ENCODE peak calls at places on chromosomes 5 and 9, in ten cellular contexts. One of them, this sample, is unnamed.

GRCh38 chr5:178288373-178289368 is 56.1 kb upstream of the PHYKPL start:
- DNase-seq in thyroid gland: peak
- DNase-seq in cardiac muscle cell: no peak
- DNase-seq in heart right ventricle: no peak
- DNase-seq in neural progenitor cell: peak
- DNase-seq in Peyer's patch: no peak
- DNase-seq in GM20000: no peak
- DNase-seq in fibroblast of villous mesenchyme: no peak
- DNase-seq in right atrium auricular region: no peak
- DNase-seq in gastrocnemius medialis: no peak
- DNase-seq in this sample: no peak

GRCh38 chr9:17611921-17612320 is 33.1 kb downstream of the SH3GL2 start:
- DNase-seq in heart right ventricle: peak
- DNase-seq in neural progenitor cell: no peak
- DNase-seq in thyroid gland: no peak
- DNase-seq in gastrocnemius medialis: no peak
- DNase-seq in cardiac muscle cell: no peak
- DNase-seq in GM20000: no peak
- DNase-seq in Peyer's patch: no peak
- DNase-seq in right atrium auricular region: no peak
- DNase-seq in fibroblast of villous mesenchyme: no peak
- DNase-seq in this sample: no peak

GRCh38 chr5:10432059-10433008 is 9.3 kb upstream of the ROPN1L start:
- DNase-seq in GM20000: no peak
- DNase-seq in thyroid gland: no peak
- DNase-seq in Peyer's patch: no peak
- DNase-seq in cardiac muscle cell: no peak
- DNase-seq in heart right ventricle: no peak
- DNase-seq in gastrocnemius medialis: no peak
- DNase-seq in right atrium auricular region: no peak
- DNase-seq in fibroblast of villous mesenchyme: no peak
- DNase-seq in neural progenitor cell: no peak
- DNase-seq in this sample: no peak

GRCh38 chr5:111121926-111122325 is 29.8 kb downstream of the WDR36 start:
- DNase-seq in right atrium auricular region: no peak
- DNase-seq in gastrocnemius medialis: no peak
- DNase-seq in neural progenitor cell: no peak
- DNase-seq in thyroid gland: no peak
- DNase-seq in Peyer's patch: no peak
- DNase-seq in GM20000: no peak
- DNase-seq in cardiac muscle cell: no peak
- DNase-seq in fibroblast of villous mesenchyme: no peak
- DNase-seq in heart right ventricle: no peak
- DNase-seq in this sample: no peak

GRCh38 chr5:154159343-154159742 is 31.2 kb upstream of the GALNT10 start:
- DNase-seq in Peyer's patch: no peak
- DNase-seq in cardiac muscle cell: no peak
- DNase-seq in right atrium auricular region: no peak
- DNase-seq in fibroblast of villous mesenchyme: no peak
- DNase-seq in neural progenitor cell: no peak
- DNase-seq in heart right ventricle: no peak
- DNase-seq in GM20000: no peak
- DNase-seq in thyroid gland: no peak
- DNase-seq in gastrocnemius medialis: no peak
- DNase-seq in this sample: no peak

GRCh38 chr5:142322747-142323479 is 1.9 kb downstream of the SPRY4 start:
- DNase-seq in Peyer's patch: no peak
- DNase-seq in thyroid gland: no peak
- DNase-seq in fibroblast of villous mesenchyme: peak
- DNase-seq in cardiac muscle cell: no peak
- DNase-seq in heart right ventricle: no peak
- DNase-seq in right atrium auricular region: peak
- DNase-seq in neural progenitor cell: peak
- DNase-seq in gastrocnemius medialis: peak
- DNase-seq in GM20000: no peak
- DNase-seq in this sample: peak

GRCh38 chr9:16721972-16722371 is 148.5 kb downstream of the BNC2 start:
- DNase-seq in neural progenitor cell: no peak
- DNase-seq in heart right ventricle: peak
- DNase-seq in Peyer's patch: no peak
- DNase-seq in GM20000: no peak
- DNase-seq in right atrium auricular region: peak
- DNase-seq in gastrocnemius medialis: peak
- DNase-seq in thyroid gland: peak
- DNase-seq in fibroblast of villous mesenchyme: peak
- DNase-seq in cardiac muscle cell: no peak
- DNase-seq in this sample: no peak

GRCh38 chr9:69173891-69174644 is at the start of gene TJP2:
- DNase-seq in right atrium auricular region: peak
- DNase-seq in fibroblast of villous mesenchyme: peak
- DNase-seq in thyroid gland: peak
- DNase-seq in Peyer's patch: peak
- DNase-seq in cardiac muscle cell: peak
- DNase-seq in heart right ventricle: peak
- DNase-seq in gastrocnemius medialis: peak
- DNase-seq in GM20000: peak
- DNase-seq in neural progenitor cell: peak
- DNase-seq in this sample: no peak

GRCh38 chr5:143968071-143968878 is 156.3 kb downstream of the HMHB1 start:
- DNase-seq in thyroid gland: no peak
- DNase-seq in fibroblast of villous mesenchyme: peak
- DNase-seq in Peyer's patch: no peak
- DNase-seq in neural progenitor cell: peak
- DNase-seq in heart right ventricle: no peak
- DNase-seq in GM20000: peak
- DNase-seq in right atrium auricular region: no peak
- DNase-seq in gastrocnemius medialis: no peak
- DNase-seq in cardiac muscle cell: peak
- DNase-seq in this sample: peak

GRCh38 chr5:150209020-150209635 is 19.3 kb downstream of the SLC6A7 start:
- DNase-seq in gastrocnemius medialis: no peak
- DNase-seq in right atrium auricular region: no peak
- DNase-seq in thyroid gland: peak
- DNase-seq in neural progenitor cell: peak
- DNase-seq in Peyer's patch: peak
- DNase-seq in fibroblast of villous mesenchyme: peak
- DNase-seq in cardiac muscle cell: no peak
- DNase-seq in heart right ventricle: no peak
- DNase-seq in GM20000: no peak
- DNase-seq in this sample: peak

GRCh38 chr5:56340196-56340980 is 107.3 kb upstream of the ANKRD55 start:
- DNase-seq in right atrium auricular region: no peak
- DNase-seq in GM20000: no peak
- DNase-seq in fibroblast of villous mesenchyme: peak
- DNase-seq in gastrocnemius medialis: no peak
- DNase-seq in Peyer's patch: no peak
- DNase-seq in thyroid gland: no peak
- DNase-seq in heart right ventricle: no peak
- DNase-seq in cardiac muscle cell: no peak
- DNase-seq in neural progenitor cell: no peak
- DNase-seq in this sample: no peak

GRCh38 chr5:176633638-176634037 is 3.2 kb downstream of the EIF4E1B start:
- DNase-seq in thyroid gland: no peak
- DNase-seq in gastrocnemius medialis: no peak
- DNase-seq in GM20000: no peak
- DNase-seq in Peyer's patch: no peak
- DNase-seq in cardiac muscle cell: no peak
- DNase-seq in neural progenitor cell: no peak
- DNase-seq in heart right ventricle: no peak
- DNase-seq in right atrium auricular region: no peak
- DNase-seq in fibroblast of villous mesenchyme: no peak
- DNase-seq in this sample: no peak

GRCh38 chr5:136686192-136686872 is 321.0 kb upstream of the TRPC7 start:
- DNase-seq in gastrocnemius medialis: no peak
- DNase-seq in heart right ventricle: no peak
- DNase-seq in cardiac muscle cell: peak
- DNase-seq in Peyer's patch: no peak
- DNase-seq in GM20000: no peak
- DNase-seq in thyroid gland: peak
- DNase-seq in fibroblast of villous mesenchyme: peak
- DNase-seq in right atrium auricular region: no peak
- DNase-seq in neural progenitor cell: peak
- DNase-seq in this sample: peak

GRCh38 chr5:74938250-74938649 is 72.1 kb upstream of the FAM169A start:
- DNase-seq in neural progenitor cell: no peak
- DNase-seq in GM20000: no peak
- DNase-seq in thyroid gland: no peak
- DNase-seq in gastrocnemius medialis: no peak
- DNase-seq in Peyer's patch: no peak
- DNase-seq in right atrium auricular region: no peak
- DNase-seq in heart right ventricle: no peak
- DNase-seq in fibroblast of villous mesenchyme: peak
- DNase-seq in cardiac muscle cell: no peak
- DNase-seq in this sample: no peak

GRCh38 chr9:2260401-2261306 is 245.5 kb downstream of the SMARCA2 start:
- DNase-seq in fibroblast of villous mesenchyme: no peak
- DNase-seq in Peyer's patch: no peak
- DNase-seq in thyroid gland: no peak
- DNase-seq in GM20000: no peak
- DNase-seq in cardiac muscle cell: no peak
- DNase-seq in right atrium auricular region: no peak
- DNase-seq in heart right ventricle: no peak
- DNase-seq in neural progenitor cell: no peak
- DNase-seq in gastrocnemius medialis: no peak
- DNase-seq in this sample: peak

GRCh38 chr5:15424769-15425168 is 75.2 kb upstream of the FBXL7 start:
- DNase-seq in fibroblast of villous mesenchyme: no peak
- DNase-seq in neural progenitor cell: no peak
- DNase-seq in right atrium auricular region: no peak
- DNase-seq in thyroid gland: no peak
- DNase-seq in gastrocnemius medialis: no peak
- DNase-seq in GM20000: no peak
- DNase-seq in Peyer's patch: no peak
- DNase-seq in cardiac muscle cell: no peak
- DNase-seq in heart right ventricle: no peak
- DNase-seq in this sample: no peak

GRCh38 chr9:100492952-100493351 is 20.0 kb downstream of the TMEFF1 start:
- DNase-seq in heart right ventricle: no peak
- DNase-seq in cardiac muscle cell: no peak
- DNase-seq in gastrocnemius medialis: no peak
- DNase-seq in fibroblast of villous mesenchyme: peak
- DNase-seq in neural progenitor cell: no peak
- DNase-seq in Peyer's patch: no peak
- DNase-seq in thyroid gland: no peak
- DNase-seq in GM20000: no peak
- DNase-seq in right atrium auricular region: no peak
- DNase-seq in this sample: no peak
- TF ChIP-seq CTCF in heart right ventricle: no peak
- TF ChIP-seq CTCF in cardiac muscle cell: peak
- TF ChIP-seq CTCF in gastrocnemius medialis: peak
- TF ChIP-seq CTCF in fibroblast of villous mesenchyme: peak
- TF ChIP-seq CTCF in neural progenitor cell: peak
- TF ChIP-seq CTCF in Peyer's patch: no peak
- TF ChIP-seq CTCF in thyroid gland: peak
- TF ChIP-seq CTCF in GM20000: no peak
- TF ChIP-seq CTCF in right atrium auricular region: no peak
- TF ChIP-seq CTCF in this sample: no peak

DNA sequence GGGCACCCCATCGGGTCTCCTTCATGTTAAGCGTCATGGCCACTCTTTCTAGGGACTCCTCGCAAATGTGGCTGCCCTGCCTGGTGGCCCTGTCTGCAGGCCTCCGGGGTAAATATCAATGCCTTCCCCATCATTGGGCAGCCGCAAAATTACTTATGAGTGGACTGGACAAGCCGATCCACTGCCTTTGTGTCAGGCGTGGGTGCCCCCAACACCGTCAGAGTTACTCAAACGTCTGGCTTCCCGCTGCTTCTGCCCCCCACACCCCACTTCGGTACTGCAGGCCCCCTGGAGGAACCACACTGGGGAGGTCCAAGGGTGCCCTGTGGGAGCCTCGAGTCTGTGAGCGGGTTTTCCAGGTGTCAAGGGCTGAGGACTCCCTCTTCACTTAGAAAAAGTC is 3.8 kb downstream of the LHX3 start:
- DNase-seq in right atrium auricular region: no peak
- DNase-seq in heart right ventricle: no peak
- DNase-seq in fibroblast of villous mesenchyme: no peak
- DNase-seq in gastrocnemius medialis: no peak
- DNase-seq in Peyer's patch: no peak
- DNase-seq in GM20000: peak
- DNase-seq in thyroid gland: no peak
- DNase-seq in neural progenitor cell: no peak
- DNase-seq in cardiac muscle cell: no peak
- DNase-seq in this sample: no peak
- TF ChIP-seq CTCF in right atrium auricular region: no peak
- TF ChIP-seq CTCF in heart right ventricle: no peak
- TF ChIP-seq CTCF in fibroblast of villous mesenchyme: no peak
- TF ChIP-seq CTCF in gastrocnemius medialis: no peak
- TF ChIP-seq CTCF in Peyer's patch: no peak
- TF ChIP-seq CTCF in GM20000: no peak
- TF ChIP-seq CTCF in thyroid gland: no peak
- TF ChIP-seq CTCF in neural progenitor cell: no peak
- TF ChIP-seq CTCF in cardiac muscle cell: no peak
- TF ChIP-seq CTCF in this sample: no peak

DNA sequence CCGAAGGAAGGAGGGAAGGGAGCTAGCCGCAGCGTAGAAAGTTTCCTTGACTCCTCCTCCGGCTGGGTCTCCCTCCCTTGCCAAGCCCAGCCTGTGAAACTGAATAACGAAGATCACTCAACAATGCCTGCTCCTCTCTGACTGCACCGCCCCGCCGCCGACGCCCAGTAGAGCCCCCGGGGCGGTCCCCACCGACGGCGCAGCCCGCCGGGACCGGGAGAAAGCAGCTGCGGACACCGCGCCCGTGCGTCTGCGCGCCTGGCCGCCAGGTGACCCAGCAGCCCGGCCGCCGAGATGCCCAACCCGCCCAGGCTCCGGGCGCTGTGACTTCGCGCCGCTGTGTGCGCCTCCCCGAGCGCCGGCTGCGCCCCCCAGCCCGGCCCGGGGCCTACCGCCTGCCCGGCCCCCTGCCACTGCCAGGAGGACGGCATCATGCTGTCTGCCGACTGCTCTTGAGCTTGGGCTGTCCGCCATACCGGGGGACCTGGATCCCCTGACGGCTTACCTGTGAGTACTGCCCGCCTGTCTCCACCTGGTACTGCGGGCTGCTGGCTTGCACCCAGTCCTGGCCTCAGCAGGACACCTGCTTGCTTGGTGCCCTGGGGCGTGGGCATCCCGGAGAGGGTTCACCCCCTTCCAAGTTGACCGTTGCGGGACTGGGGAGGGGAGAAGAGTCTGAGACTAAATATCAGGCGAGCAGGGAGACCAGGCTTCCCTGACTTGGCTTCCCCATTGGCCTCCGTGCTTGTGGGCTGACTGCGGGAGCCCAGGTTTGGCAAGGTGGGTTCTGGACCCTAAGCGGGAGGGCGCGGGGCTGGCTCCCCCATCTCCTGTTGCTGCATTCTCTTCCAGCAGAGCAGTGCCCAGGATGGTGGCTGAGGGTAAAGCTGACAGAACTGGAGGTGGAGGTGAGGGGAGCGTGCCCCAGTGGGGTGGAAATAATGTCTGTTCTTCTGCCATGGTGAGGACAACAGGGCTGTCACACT is 26.2 kb upstream of the SPTLC1 start:
- DNase-seq in Peyer's patch: no peak
- DNase-seq in heart right ventricle: no peak
- DNase-seq in fibroblast of villous mesenchyme: peak
- DNase-seq in gastrocnemius medialis: no peak
- DNase-seq in cardiac muscle cell: peak
- DNase-seq in GM20000: peak
- DNase-seq in neural progenitor cell: peak
- DNase-seq in right atrium auricular region: peak
- DNase-seq in thyroid gland: peak
- DNase-seq in this sample: peak
- TF ChIP-seq CTCF in Peyer's patch: no peak
- TF ChIP-seq CTCF in heart right ventricle: no peak
- TF ChIP-seq CTCF in fibroblast of villous mesenchyme: no peak
- TF ChIP-seq CTCF in gastrocnemius medialis: no peak
- TF ChIP-seq CTCF in cardiac muscle cell: no peak
- TF ChIP-seq CTCF in GM20000: no peak
- TF ChIP-seq CTCF in neural progenitor cell: peak
- TF ChIP-seq CTCF in right atrium auricular region: no peak
- TF ChIP-seq CTCF in thyroid gland: peak
- TF ChIP-seq CTCF in this sample: no peak

GRCh38 chr5:140148508-140148907 is 22.8 kb downstream of the IGIP start:
- DNase-seq in cardiac muscle cell: peak
- DNase-seq in Peyer's patch: no peak
- DNase-seq in fibroblast of villous mesenchyme: no peak
- DNase-seq in neural progenitor cell: peak
- DNase-seq in gastrocnemius medialis: no peak
- DNase-seq in thyroid gland: peak
- DNase-seq in heart right ventricle: no peak
- DNase-seq in GM20000: no peak
- DNase-seq in right atrium auricular region: peak
- DNase-seq in this sample: peak
- TF ChIP-seq CTCF in cardiac muscle cell: peak
- TF ChIP-seq CTCF in Peyer's patch: no peak
- TF ChIP-seq CTCF in fibroblast of villous mesenchyme: no peak
- TF ChIP-seq CTCF in neural progenitor cell: peak
- TF ChIP-seq CTCF in gastrocnemius medialis: no peak
- TF ChIP-seq CTCF in thyroid gland: no peak
- TF ChIP-seq CTCF in heart right ventricle: no peak
- TF ChIP-seq CTCF in GM20000: no peak
- TF ChIP-seq CTCF in right atrium auricular region: no peak
- TF ChIP-seq CTCF in this sample: no peak

This sample was measured in Calu3.